ENCODE peak calls at places on chromosome 10, in ten cellular contexts. Y, J, N, P, L, K, D, S, R and M are unnamed samples.

GRCh38 chr10:89217057-89217990 is 10.2 kb upstream of the CH25H start:
- DNase-seq in Y (peak), J (peak), N (no peak), P (peak), L (no peak), K (no peak), D (peak), S (peak), R (peak), M (no peak)

GRCh38 chr10:34704526-34705184 is 110.4 kb downstream of the PARD3 start:
- DNase-seq in Y (no peak), J (no peak), N (no peak), P (no peak), L (no peak), K (no peak), D (no peak), S (no peak), R (no peak), M (no peak)

GRCh38 chr10:75283150-75284096 is 47.7 kb upstream of the COMTD1 start:
- DNase-seq in Y (no peak), J (peak), N (peak), P (no peak), L (peak), K (no peak), D (peak), S (peak), R (peak), M (no peak)

GRCh38 chr10:128578766-128579165 is 452.5 kb upstream of the MKI67 start:
- DNase-seq in Y (no peak), J (no peak), N (no peak), P (no peak), L (no peak), K (no peak), D (no peak), S (no peak), R (no peak), M (no peak)

GRCh38 chr10:42961776-42962119 is 115.1 kb upstream of the RET start:
- DNase-seq in Y (no peak), J (no peak), N (no peak), P (no peak), L (no peak), K (peak), D (no peak), S (no peak), R (no peak), M (no peak)

GRCh38 chr10:119524720-119525070 is 17.8 kb downstream of the RGS10 start:
- DNase-seq in Y (no peak), J (no peak), N (no peak), P (no peak), L (no peak), K (no peak), D (no peak), S (no peak), R (no peak), M (no peak)

GRCh38 chr10:105148456-105148855 is 507.4 kb downstream of the SORCS3 start:
- DNase-seq in Y (no peak), J (no peak), N (no peak), P (no peak), L (no peak), K (no peak), D (no peak), S (no peak), R (no peak), M (no peak)

GRCh38 chr10:115935731-115936130 is 337.3 kb downstream of the GFRA1 start:
- DNase-seq in Y (no peak), J (no peak), N (no peak), P (no peak), L (no peak), K (no peak), D (no peak), S (no peak), R (no peak), M (no peak)

GRCh38 chr10:111281516-111281915 is 204.7 kb downstream of the ADRA2A start:
- DNase-seq in Y (peak), J (no peak), N (no peak), P (no peak), L (no peak), K (no peak), D (no peak), S (no peak), R (no peak), M (no peak)

GRCh38 chr10:32244011-32244410 is 102.9 kb downstream of the EPC1 start:
- DNase-seq in Y (no peak), J (no peak), N (no peak), P (no peak), L (no peak), K (no peak), D (no peak), S (no peak), R (no peak), M (no peak)
- TF ChIP-seq CTCF in Y (no peak), J (no peak), N (no peak), P (no peak), L (no peak), K (no peak), D (no peak), S (no peak), R (no peak), M (no peak)

GRCh38 chr10:130547368-130547767 is 411.2 kb downstream of the GLRX3 start:
- DNase-seq in Y (no peak), J (no peak), N (no peak), P (no peak), L (no peak), K (no peak), D (no peak), S (no peak), R (no peak), M (no peak)
- TF ChIP-seq CTCF in Y (no peak), J (no peak), N (no peak), P (no peak), L (no peak), K (no peak), D (no peak), S (no peak), R (no peak), M (no peak)

DNA sequence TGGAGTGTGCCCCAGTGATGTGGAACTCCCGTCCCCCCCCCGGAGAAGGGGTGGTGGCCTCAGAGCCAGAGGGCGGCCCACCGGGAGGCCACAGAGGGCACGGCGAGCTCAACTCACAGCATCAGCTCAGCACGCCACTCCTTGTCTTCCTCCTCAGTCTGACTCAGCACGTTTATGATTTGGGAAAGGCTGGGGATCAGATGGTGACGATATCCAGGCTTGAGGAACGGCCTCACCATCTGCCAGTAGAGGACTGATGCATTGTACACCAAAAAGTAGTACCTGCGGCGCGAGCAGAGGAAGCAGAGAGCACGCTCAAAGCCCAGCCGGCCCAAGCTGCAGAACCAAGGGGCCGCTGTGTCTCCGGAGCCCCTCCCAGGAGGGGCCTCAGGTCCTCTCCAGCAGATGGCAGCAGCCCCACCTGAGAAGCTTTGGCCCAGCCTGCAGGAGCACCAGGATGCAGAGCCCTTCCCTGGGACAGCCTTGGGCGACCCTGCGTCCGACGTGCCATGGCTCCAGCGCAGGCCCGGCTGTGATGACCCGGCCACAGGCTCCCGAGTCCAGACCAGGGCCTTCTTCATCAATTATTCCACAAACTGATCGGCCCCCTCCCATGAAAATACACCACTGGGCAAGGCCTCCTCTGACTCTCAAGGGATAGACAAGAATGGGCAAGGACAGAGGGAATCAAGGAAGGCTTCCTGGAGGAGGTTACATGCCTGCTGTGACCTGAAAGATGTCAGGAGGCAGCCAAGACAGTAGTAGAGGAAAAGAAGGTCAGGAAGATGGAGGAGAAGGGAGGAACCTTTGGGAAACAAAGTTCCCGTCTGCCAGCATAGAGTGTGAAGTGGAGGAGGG is 3.7 kb downstream of the CFAP46 start:
- DNase-seq in Y (peak), J (no peak), N (no peak), P (peak), L (no peak), K (peak), D (no peak), S (peak), R (no peak), M (no peak)
- TF ChIP-seq CTCF in Y (no peak), J (no peak), N (peak), P (no peak), L (no peak), K (no peak), D (no peak), S (peak), R (no peak), M (peak)

GRCh38 chr10:62171791-62172190 is 96.9 kb downstream of the RTKN2 start:
- DNase-seq in Y (no peak), J (no peak), N (peak), P (no peak), L (no peak), K (no peak), D (no peak), S (no peak), R (no peak), M (no peak)

GRCh38 chr10:62172465-62172864 is 96.2 kb downstream of the RTKN2 start:
- DNase-seq in Y (no peak), J (no peak), N (no peak), P (no peak), L (no peak), K (no peak), D (no peak), S (no peak), R (no peak), M (no peak)

GRCh38 chr10:62178568-62178967 is 90.1 kb downstream of the RTKN2 start:
- DNase-seq in Y (no peak), J (no peak), N (no peak), P (no peak), L (no peak), K (no peak), D (no peak), S (peak), R (no peak), M (no peak)

GRCh38 chr10:62177111-62177510 is 91.5 kb downstream of the RTKN2 start:
- DNase-seq in Y (no peak), J (no peak), N (no peak), P (no peak), L (no peak), K (no peak), D (no peak), S (peak), R (no peak), M (no peak)

GRCh38 chr10:62175256-62175655 is 93.4 kb downstream of the RTKN2 start:
- DNase-seq in Y (no peak), J (no peak), N (no peak), P (no peak), L (no peak), K (no peak), D (no peak), S (peak), R (no peak), M (no peak)
- TF ChIP-seq CTCF in Y (no peak), J (no peak), N (no peak), P (no peak), L (no peak), K (no peak), D (no peak), S (no peak), R (no peak), M (no peak)

DNA sequence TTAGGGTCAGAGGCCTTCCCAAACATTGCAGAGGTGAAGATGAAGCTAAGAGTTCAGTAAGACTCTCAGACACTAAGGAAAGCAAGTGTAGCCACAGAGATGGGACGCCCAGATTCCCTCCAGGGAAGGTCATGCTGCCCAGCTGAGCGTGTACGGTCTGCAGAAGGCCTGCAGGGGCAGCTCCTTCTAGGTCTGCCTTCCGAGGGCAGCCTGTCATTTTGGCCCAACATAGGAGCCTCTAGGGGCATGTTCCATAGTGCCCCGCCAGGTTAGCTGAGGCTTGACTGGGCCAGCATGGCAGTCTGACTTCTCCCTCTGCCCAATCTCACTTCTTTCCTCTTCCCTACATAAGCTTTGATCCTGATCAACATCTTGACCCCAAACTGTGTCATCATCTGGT is 130.7 kb downstream of the PIP4K2A start:
- DNase-seq in Y (no peak), J (no peak), N (no peak), P (no peak), L (no peak), K (no peak), D (no peak), S (no peak), R (no peak), M (no peak)
- TF ChIP-seq CTCF in Y (no peak), J (no peak), N (no peak), P (no peak), L (no peak), K (no peak), D (no peak), S (no peak), R (no peak), M (no peak)

GRCh38 chr10:97102441-97102840 is 83.3 kb downstream of the SLIT1 start:
- DNase-seq in Y (no peak), J (no peak), N (no peak), P (no peak), L (no peak), K (no peak), D (no peak), S (no peak), R (peak), M (no peak)

GRCh38 chr10:97099089-97099488 is 86.7 kb downstream of the SLIT1 start:
- DNase-seq in Y (no peak), J (no peak), N (no peak), P (no peak), L (no peak), K (no peak), D (no peak), S (no peak), R (no peak), M (no peak)

GRCh38 chr10:97099868-97100267 is 85.9 kb downstream of the SLIT1 start:
- DNase-seq in Y (no peak), J (no peak), N (no peak), P (no peak), L (no peak), K (no peak), D (no peak), S (no peak), R (no peak), M (no peak)

GRCh38 chr10:97100657-97101056 is 85.1 kb downstream of the SLIT1 start:
- DNase-seq in Y (no peak), J (no peak), N (no peak), P (no peak), L (no peak), K (no peak), D (no peak), S (no peak), R (no peak), M (no peak)

DNA sequence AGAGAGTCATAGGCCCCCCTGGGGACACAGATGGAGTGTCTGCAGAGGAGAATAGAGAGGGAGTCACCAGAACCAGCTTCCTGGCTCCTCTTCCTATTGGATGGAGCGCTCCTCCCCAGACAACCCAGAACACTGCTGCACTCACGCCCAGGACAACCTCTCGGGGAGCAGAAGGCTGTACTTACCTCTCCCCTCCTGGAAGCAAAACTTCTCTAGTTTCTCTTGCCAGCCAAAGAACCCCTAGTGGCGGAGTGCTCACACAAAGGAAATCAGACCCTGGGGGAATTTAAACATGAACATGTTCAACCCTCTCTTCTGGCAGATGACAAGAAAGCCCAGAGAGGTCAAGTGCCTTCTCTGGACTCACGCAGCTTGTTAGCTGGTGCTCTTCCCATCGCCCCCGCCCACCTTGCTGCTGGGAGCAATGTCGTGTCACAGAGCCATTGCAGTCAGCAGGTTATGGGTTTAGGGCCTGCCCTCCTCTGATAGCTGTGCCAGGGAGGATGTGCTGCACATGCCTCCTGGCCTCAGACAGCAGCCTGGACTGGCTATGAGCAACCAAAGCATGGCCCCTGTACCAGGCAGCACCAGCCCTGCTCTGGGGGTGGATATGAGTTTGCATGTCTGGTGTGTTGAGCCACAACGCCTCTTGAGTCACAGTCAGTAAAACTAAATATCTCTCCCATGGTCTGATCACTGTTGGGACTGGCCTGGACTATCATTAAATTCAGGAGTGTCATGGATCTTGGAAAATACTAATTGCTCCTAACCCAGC is 84.4 kb downstream of the SLIT1 start:
- DNase-seq in Y (no peak), J (no peak), N (no peak), P (no peak), L (no peak), K (no peak), D (no peak), S (no peak), R (no peak), M (no peak)
- TF ChIP-seq CTCF in Y (no peak), J (no peak), N (peak), P (no peak), L (no peak), K (no peak), D (no peak), S (no peak), R (no peak), M (peak)

DNA sequence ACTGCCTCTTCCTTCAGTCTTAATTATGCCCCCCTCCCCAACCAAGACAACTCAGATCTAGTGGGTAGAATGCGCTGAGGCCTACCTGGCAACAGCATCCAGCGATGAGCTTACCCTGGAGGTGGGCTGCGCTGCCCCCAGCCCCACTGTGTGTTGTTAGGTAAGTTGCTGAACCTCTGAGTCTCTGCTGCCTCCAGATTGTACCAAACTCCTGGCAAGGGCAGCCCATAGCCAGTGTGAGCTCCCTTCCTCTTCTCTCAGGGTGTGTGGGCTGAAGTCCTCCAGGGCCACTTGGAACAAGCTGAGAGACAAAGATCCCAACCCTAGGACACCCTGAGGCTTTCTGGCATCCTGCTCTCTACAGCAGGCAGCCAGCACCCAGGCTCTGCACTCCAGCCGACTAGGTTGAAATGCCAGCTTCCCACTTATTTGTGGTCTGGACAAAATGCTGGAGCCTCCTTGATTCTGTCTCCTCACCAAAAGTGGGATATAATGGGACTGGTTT is 135.3 kb downstream of the ARHGAP22 start:
- DNase-seq in Y (no peak), J (no peak), N (no peak), P (no peak), L (no peak), K (no peak), D (no peak), S (no peak), R (no peak), M (no peak)
- TF ChIP-seq CTCF in Y (no peak), J (no peak), N (no peak), P (no peak), L (no peak), K (no peak), D (no peak), S (no peak), R (no peak), M (no peak)

DNA sequence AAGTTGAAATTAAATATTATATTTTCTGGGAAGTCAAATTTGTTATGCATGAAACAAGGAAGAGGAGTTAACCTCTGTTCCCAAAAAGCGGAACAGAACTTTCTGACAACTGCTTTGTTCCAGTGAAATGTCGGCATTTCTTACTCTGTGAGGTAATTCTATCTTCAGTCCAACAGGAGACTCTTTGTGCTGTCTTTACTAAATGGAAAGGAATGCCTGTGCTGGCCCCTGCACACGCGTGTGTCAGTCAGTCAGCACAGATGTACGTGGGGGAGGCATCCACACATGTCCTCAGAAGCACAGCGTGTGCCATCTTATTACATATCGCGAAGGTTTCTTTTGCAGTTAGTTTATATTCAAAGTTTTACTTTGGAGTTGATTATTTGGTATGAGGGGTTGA is 37.5 kb downstream of the NET1 start:
- DNase-seq in Y (peak), J (peak), N (no peak), P (peak), L (no peak), K (no peak), D (no peak), S (peak), R (no peak), M (no peak)
- TF ChIP-seq CTCF in Y (peak), J (no peak), N (peak), P (no peak), L (no peak), K (no peak), D (no peak), S (peak), R (no peak), M (peak)

DNA sequence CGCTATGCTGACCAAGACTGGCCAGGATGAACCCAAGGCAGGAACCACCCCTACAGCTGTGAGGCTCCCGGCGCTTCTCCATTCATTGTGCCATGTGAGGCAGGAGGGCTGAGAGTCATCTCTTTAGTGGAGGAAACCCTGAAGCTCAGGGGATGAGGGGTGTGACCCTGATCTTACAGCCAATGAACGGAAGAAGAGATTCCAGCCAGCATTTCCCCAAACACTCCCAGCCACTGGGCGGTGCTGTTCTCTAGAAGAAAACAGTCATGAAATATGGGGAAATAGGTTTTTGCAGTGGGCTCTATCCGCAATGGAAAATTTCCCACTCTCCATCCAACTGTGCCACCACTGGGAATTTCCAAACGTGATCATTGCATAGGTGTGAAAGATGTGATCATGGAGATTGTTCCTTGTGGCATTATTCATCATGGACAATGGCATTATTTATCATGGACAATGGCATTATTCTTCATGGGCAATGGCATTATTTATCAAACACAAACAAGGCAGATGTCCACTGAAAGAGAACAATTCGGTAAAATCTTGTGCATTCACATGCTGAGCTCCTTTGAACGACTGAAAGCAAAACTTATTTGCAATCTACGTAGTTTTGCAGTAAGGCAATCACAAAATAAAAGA is 14.0 kb upstream of the SLC18A2 start:
- DNase-seq in Y (peak), J (peak), N (peak), P (peak), L (peak), K (peak), D (no peak), S (peak), R (no peak), M (no peak)
- TF ChIP-seq CTCF in Y (peak), J (no peak), N (peak), P (peak), L (peak), K (no peak), D (no peak), S (peak), R (no peak), M (peak)